ENCODE peak calls at places on chromosomes 4 and X, in eight cellular contexts. A is sciatic nerve; T is NCI-H2029 treated with DMSO at 0.1 percent for 48 hours; X is epithelial cell of prostate; Z is activated CD8-positive, alpha-beta T cell treated with anti-CD3 and anti-CD28 coated beads, Interleukin-2, amount 10 ng/mL, durations not matched to agents 7 days and 5 days; E is lung microvascular endothelial cell; F is naive thymus-derived CD8-positive, alpha-beta T cell; N is cardiac muscle cell. W is an unnamed sample.

GRCh38 chrX:13662537-13662841 is 9.5 kb downstream of the TCEANC start:
- DNase-seq in A (no peak), T (no peak), X (no peak), Z (no peak), E (no peak), F (no peak), N (no peak), W (no peak)

GRCh38 chrX:56623316-56623715 is 59.9 kb downstream of the UBQLN2 start:
- DNase-seq in A (no peak), T (no peak), X (no peak), Z (no peak), E (no peak), F (no peak), N (no peak), W (no peak)

GRCh38 chr4:23775694-23776093 is 114.2 kb downstream of the PPARGC1A start:
- DNase-seq in A (no peak), T (no peak), X (no peak), Z (no peak), E (no peak), F (no peak), N (no peak), W (no peak)

GRCh38 chrX:69085151-69085550 is 80.1 kb downstream of the PJA1 start:
- DNase-seq in A (no peak), T (no peak), X (no peak), Z (no peak), E (no peak), F (no peak), N (no peak), W (no peak)

GRCh38 chr4:122673252-122673651 is 52.4 kb upstream of the IL21 start:
- DNase-seq in A (no peak), T (no peak), X (no peak), Z (no peak), E (peak), F (no peak), N (no peak), W (no peak)

GRCh38 chr4:8870647-8871416 is 807 bp downstream of the HMX1 start:
- DNase-seq in A (no peak), T (no peak), X (no peak), Z (no peak), E (no peak), F (no peak), N (no peak), W (no peak)

GRCh38 chr4:38774181-38774580 is 8.6 kb downstream of the TLR10 start:
- DNase-seq in A (no peak), T (no peak), X (no peak), Z (no peak), E (no peak), F (no peak), N (no peak), W (no peak)

GRCh38 chr4:1902243-1902642 is 31.1 kb downstream of the NSD2 start:
- DNase-seq in A (no peak), T (no peak), X (no peak), Z (no peak), E (no peak), F (no peak), N (no peak), W (no peak)

GRCh38 chrX:154649864-154650510 is 3.4 kb downstream of the CTAG2 start:
- DNase-seq in A (no peak), T (no peak), X (no peak), Z (no peak), E (no peak), F (no peak), N (no peak), W (no peak)

GRCh38 chr4:169906104-169906503 is 120.1 kb downstream of the MFAP3L start:
- DNase-seq in A (no peak), T (no peak), X (no peak), Z (no peak), E (no peak), F (no peak), N (no peak), W (no peak)

GRCh38 chr4:185215261-185215660 is 5.9 kb downstream of the SNX25 start:
- DNase-seq in A (no peak), T (no peak), X (no peak), Z (no peak), E (no peak), F (no peak), N (no peak), W (no peak)

GRCh38 chr4:24063771-24064170 is 173.9 kb upstream of the PPARGC1A start:
- DNase-seq in A (no peak), T (no peak), X (no peak), Z (no peak), E (no peak), F (no peak), N (no peak), W (no peak)

W was measured in keratinocyte.